ENCODE peak calls at places on chromosome 7, in ten cellular contexts. K is gastrocnemius medialis, X is mammary epithelial cell, F is SK-N-SH, M is Peyer's patch, G is cardiac muscle cell, T is A549, S is A673, I is spleen, Y is left ventricle myocardium inferior. R is an unnamed sample.

GRCh38 chr7:10934292-10934691 is 39.4 kb upstream of the PHF14 start:
- DNase-seq in K (no peak), X (no peak), F (no peak), M (no peak), G (no peak), T (no peak), S (no peak), I (no peak), Y (no peak), R (no peak)

GRCh38 chr7:107078517-107078966 is 34.0 kb downstream of the PRKAR2B start:
- DNase-seq in K (no peak), X (peak), F (peak), M (no peak), G (peak), T (peak), S (peak), I (no peak), Y (no peak), R (peak)

GRCh38 chr7:138563808-138564207 is 103.7 kb downstream of the TRIM24 start:
- DNase-seq in K (no peak), X (no peak), F (no peak), M (no peak), G (no peak), T (no peak), S (no peak), I (no peak), Y (no peak), R (no peak)

GRCh38 chr7:16169537-16169936 is 251.8 kb downstream of the CRPPA start:
- DNase-seq in K (no peak), X (no peak), F (no peak), M (no peak), G (no peak), T (no peak), S (no peak), I (no peak), Y (no peak), R (no peak)

GRCh38 chr7:129779602-129780256 is 168.2 kb downstream of the NRF1 start:
- DNase-seq in K (no peak), X (peak), F (peak), M (no peak), G (peak), T (peak), S (peak), I (peak), Y (no peak), R (peak)

GRCh38 chr7:147412782-147413186 is 1177.8 kb upstream of the C7orf33 start:
- DNase-seq in K (no peak), X (peak), F (no peak), M (no peak), G (no peak), T (no peak), S (no peak), I (no peak), Y (no peak), R (peak)

GRCh38 chr7:13965077-13965476 is 24.4 kb downstream of the ETV1 start:
- DNase-seq in K (no peak), X (no peak), F (no peak), M (no peak), G (no peak), T (no peak), S (no peak), I (no peak), Y (no peak), R (no peak)

GRCh38 chr7:106110238-106110560 is 1.9 kb downstream of the SYPL1 start:
- DNase-seq in K (no peak), X (peak), F (no peak), M (no peak), G (no peak), T (no peak), S (peak), I (no peak), Y (no peak), R (no peak)

GRCh38 chr7:142956951-142957623 is 5.1 kb downstream of the KEL start:
- DNase-seq in K (no peak), X (peak), F (no peak), M (no peak), G (peak), T (peak), S (no peak), I (no peak), Y (no peak), R (peak)

GRCh38 chr7:16918288-16918895 is 36.6 kb upstream of the AGR3 start:
- DNase-seq in K (no peak), X (peak), F (peak), M (no peak), G (peak), T (no peak), S (peak), I (no peak), Y (no peak), R (no peak)

GRCh38 chr7:1915326-1915725 is 245.2 kb downstream of the ELFN1 start:
- DNase-seq in K (no peak), X (no peak), F (no peak), M (no peak), G (no peak), T (no peak), S (no peak), I (peak), Y (no peak), R (no peak)

GRCh38 chr7:35849158-35849831 is 48.4 kb downstream of the SEPTIN7 start:
- DNase-seq in K (no peak), X (peak), F (no peak), M (no peak), G (no peak), T (no peak), S (peak), I (no peak), Y (no peak), R (no peak)

GRCh38 chr7:117588352-117588794 is 108.5 kb downstream of the CFTR start:
- DNase-seq in K (no peak), X (no peak), F (no peak), M (no peak), G (no peak), T (no peak), S (no peak), I (no peak), Y (no peak), R (no peak)

GRCh38 chr7:112001089-112001826 is 204.9 kb downstream of the DOCK4 start:
- DNase-seq in K (no peak), X (peak), F (no peak), M (no peak), G (no peak), T (peak), S (peak), I (no peak), Y (no peak), R (peak)

GRCh38 chr7:31101544-31101943 is 49.4 kb downstream of the ADCYAP1R1 start:
- DNase-seq in K (no peak), X (no peak), F (peak), M (no peak), G (no peak), T (no peak), S (no peak), I (peak), Y (no peak), R (no peak)
- H3K27ac ChIP-seq in K (no peak), X (no peak), F (no peak), M (no peak), G (no peak), T (no peak), S (no peak), I (no peak), Y (no peak), R (no peak)

GRCh38 chr7:46133741-46134140 is 212.7 kb upstream of the IGFBP3 start:
- DNase-seq in K (no peak), X (no peak), F (no peak), M (no peak), G (no peak), T (no peak), S (no peak), I (peak), Y (no peak), R (no peak)
- TF ChIP-seq CTCF in K (no peak), X (no peak), F (no peak), M (no peak), G (no peak), T (no peak), S (no peak), I (no peak), Y (no peak), R (no peak)

GRCh38 chr7:158275711-158276413 is 311.8 kb downstream of the PTPRN2 start:
- DNase-seq in K (no peak), X (no peak), F (no peak), M (no peak), G (no peak), T (no peak), S (no peak), I (peak), Y (no peak), R (no peak)
- H3K27ac ChIP-seq in K (no peak), X (no peak), F (no peak), M (no peak), G (no peak), T (no peak), S (no peak), I (no peak), Y (no peak), R (no peak)

DNA sequence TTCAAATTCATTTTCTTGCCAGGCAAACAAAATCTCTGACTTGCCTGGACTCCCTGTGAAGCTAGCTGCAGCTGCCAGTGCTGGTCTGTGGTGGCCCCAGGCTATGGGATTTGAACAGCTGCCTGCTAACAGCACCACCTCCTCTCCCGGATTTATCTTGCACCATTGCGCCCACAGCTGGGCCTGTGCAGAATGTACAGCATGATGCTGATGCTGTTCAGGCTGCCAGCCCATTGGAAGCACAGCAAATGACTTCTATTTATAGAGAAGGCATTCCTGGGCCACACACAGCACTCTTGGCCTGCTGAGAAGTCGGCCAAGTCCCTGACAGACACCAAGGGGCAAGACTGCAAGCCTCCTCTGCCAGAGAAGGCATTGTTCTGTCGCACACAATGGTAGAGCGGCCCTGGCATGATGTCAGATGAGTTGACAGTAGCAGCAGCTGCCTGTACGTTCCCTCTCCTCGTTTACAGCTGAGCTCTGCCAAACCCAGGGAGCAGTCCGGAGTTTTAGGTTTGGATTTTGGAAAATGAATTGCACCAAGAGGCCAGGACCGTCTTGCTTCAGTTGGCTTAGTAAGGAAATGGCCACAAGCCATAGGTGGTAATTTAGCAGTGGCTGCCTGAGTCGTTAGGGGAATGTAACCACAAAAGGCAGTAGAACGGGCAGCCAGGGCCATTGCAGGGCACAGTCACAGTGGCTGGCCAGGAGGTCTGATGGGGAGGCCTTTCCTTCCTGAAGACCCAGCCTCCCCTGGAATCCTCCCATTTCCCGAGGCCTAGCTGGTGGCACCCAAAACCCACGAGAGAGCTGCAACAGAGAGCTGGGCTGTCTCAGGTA is 38.5 kb downstream of the MTURN start:
- DNase-seq in K (peak), X (peak), F (peak), M (no peak), G (peak), T (no peak), S (peak), I (no peak), Y (peak), R (peak)
- TF ChIP-seq CTCF in K (no peak), X (peak), F (peak), M (no peak), G (peak), T (no peak), S (peak), I (no peak), Y (peak), R (peak)

DNA sequence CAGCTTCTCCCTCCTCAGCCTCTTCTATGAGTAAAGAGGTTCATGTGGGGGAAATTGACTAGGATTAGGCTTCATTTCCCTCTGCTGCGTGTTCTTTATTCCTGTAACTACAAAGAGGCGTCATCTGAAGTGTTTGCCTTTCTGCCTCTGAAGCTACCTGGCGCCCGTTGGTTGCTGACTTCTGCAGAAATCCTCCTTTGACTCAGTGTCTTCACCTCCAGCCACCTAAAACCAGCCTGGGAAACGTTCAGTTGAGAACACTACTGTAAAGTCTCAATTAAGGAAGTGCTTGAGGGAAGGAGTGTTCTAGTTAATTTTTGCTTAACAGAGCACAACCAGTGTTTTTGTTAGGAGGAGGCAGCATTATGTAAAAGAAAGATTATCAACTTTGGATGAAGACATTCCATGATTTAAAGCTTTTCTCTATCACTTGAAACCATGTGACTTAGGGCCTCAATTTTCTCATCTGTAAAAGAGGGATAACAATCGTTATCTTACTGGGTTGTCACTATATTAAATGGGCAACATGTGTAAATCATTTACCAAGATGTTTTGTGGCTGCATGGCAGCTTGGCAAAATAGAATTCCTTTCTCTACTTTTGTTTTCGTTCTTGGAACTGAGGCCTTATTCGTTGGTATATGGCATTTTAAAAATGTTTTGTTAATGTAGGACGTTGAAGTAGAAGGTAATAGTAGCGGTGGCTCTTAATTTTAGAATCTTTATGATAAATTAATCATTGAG is 642.9 kb downstream of the SDK1 start:
- DNase-seq in K (no peak), X (no peak), F (no peak), M (no peak), G (no peak), T (no peak), S (no peak), I (no peak), Y (no peak), R (no peak)
- H3K27ac ChIP-seq in K (no peak), X (no peak), F (no peak), M (no peak), G (no peak), T (no peak), S (no peak), I (no peak), Y (no peak), R (no peak)

GRCh38 chr7:37495574-37496184 is 47.0 kb upstream of the ELMO1 start:
- DNase-seq in K (no peak), X (peak), F (peak), M (no peak), G (peak), T (peak), S (peak), I (no peak), Y (no peak), R (peak)
- TF ChIP-seq CTCF in K (no peak), X (peak), F (peak), M (peak), G (peak), T (peak), S (peak), I (peak), Y (peak), R (peak)

GRCh38 chr7:153604-154003 is 38.8 kb upstream of the FAM20C start:
- DNase-seq in K (no peak), X (no peak), F (no peak), M (no peak), G (no peak), T (no peak), S (no peak), I (peak), Y (no peak), R (no peak)
- H3K27ac ChIP-seq in K (no peak), X (no peak), F (no peak), M (no peak), G (no peak), T (no peak), S (no peak), I (no peak), Y (peak), R (no peak)

GRCh38 chr7:122995600-122995999 is at the start of gene TAS2R16:
- DNase-seq in K (no peak), X (no peak), F (no peak), M (no peak), G (no peak), T (no peak), S (no peak), I (no peak), Y (no peak), R (no peak)
- TF ChIP-seq CTCF in K (no peak), X (no peak), F (no peak), M (no peak), G (no peak), T (no peak), S (no peak), I (no peak), Y (no peak), R (no peak)

DNA sequence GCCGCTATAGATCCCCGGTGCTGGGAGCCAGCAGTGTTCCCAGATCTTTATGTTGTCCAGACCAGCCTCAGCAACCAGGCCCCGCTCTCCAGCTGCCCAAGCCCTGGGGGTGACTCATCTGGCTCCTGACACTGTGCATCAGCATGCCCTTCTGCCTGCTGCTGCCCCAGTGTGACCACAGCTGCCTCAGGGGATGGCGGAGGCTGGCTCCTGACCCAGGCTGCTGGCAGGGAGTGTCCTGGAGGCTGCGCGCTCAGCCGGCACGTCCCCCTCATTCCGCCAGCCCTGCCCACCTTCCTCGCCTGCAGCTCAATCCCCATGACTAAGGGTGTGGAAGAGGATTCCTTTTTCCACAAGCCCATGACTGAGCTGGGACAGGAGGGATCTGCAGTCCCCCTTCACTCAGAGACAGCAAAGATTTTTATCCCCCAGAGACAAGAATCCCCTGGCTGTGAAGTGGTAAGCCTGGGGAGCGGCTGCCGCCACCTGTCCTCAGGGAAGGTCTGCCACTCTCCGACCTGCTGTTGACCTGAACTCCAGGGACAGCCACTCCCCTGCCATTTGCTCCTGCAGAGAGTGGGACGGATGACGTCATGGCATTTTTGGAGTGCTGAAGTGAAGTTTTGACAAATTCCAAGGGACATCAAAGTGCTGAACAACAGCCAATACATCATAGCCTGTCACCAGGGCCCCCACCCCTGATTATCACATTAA is 182.8 kb upstream of the BMPER start:
- DNase-seq in K (peak), X (peak), F (peak), M (no peak), G (peak), T (peak), S (no peak), I (no peak), Y (no peak), R (peak)
- H3K27ac ChIP-seq in K (peak), X (peak), F (peak), M (no peak), G (peak), T (peak), S (no peak), I (no peak), Y (no peak), R (peak)

R was measured in RWPE1.